ENCODE peak calls at places on chromosomes 11 and 22, in eight cellular contexts. One of them, this sample, is unnamed.

GRCh38 chr22:40236131-40236665 is 58.5 kb downstream of the TNRC6B start:
- DNase-seq in NCI-H146: no peak
- DNase-seq in cardiac fibroblast: no peak
- DNase-seq in colonic mucosa: no peak
- DNase-seq in stimulated activated naive CD4-positive, alpha-beta T cell treated with Interleukin-2 at 50 U/mL for 16 hours: no peak
- DNase-seq in HuH-7.5: no peak
- DNase-seq in HFF-Myc: no peak
- DNase-seq in activated CD4-positive, alpha-beta T cell treated with anti-CD3 and anti-CD28 coated beads for 48 hours: no peak
- DNase-seq in this sample: no peak

GRCh38 chr11:7571640-7572000 is 57.8 kb downstream of the PPFIBP2 start:
- DNase-seq in NCI-H146: peak
- DNase-seq in cardiac fibroblast: peak
- DNase-seq in colonic mucosa: peak
- DNase-seq in stimulated activated naive CD4-positive, alpha-beta T cell treated with Interleukin-2 at 50 U/mL for 16 hours: no peak
- DNase-seq in HuH-7.5: no peak
- DNase-seq in HFF-Myc: no peak
- DNase-seq in activated CD4-positive, alpha-beta T cell treated with anti-CD3 and anti-CD28 coated beads for 48 hours: peak
- DNase-seq in this sample: no peak

GRCh38 chr11:43925932-43926505 is 16.4 kb upstream of the C11orf96 start:
- DNase-seq in NCI-H146: no peak
- DNase-seq in cardiac fibroblast: no peak
- DNase-seq in colonic mucosa: no peak
- DNase-seq in stimulated activated naive CD4-positive, alpha-beta T cell treated with Interleukin-2 at 50 U/mL for 16 hours: no peak
- DNase-seq in HuH-7.5: no peak
- DNase-seq in HFF-Myc: no peak
- DNase-seq in activated CD4-positive, alpha-beta T cell treated with anti-CD3 and anti-CD28 coated beads for 48 hours: no peak
- DNase-seq in this sample: no peak

GRCh38 chr11:15655552-15655951 is 540.8 kb downstream of the INSC start:
- DNase-seq in NCI-H146: no peak
- DNase-seq in cardiac fibroblast: no peak
- DNase-seq in colonic mucosa: no peak
- DNase-seq in stimulated activated naive CD4-positive, alpha-beta T cell treated with Interleukin-2 at 50 U/mL for 16 hours: no peak
- DNase-seq in HuH-7.5: peak
- DNase-seq in HFF-Myc: no peak
- DNase-seq in activated CD4-positive, alpha-beta T cell treated with anti-CD3 and anti-CD28 coated beads for 48 hours: no peak
- DNase-seq in this sample: no peak

GRCh38 chr11:720642-721346 is 14.8 kb downstream of the EPS8L2 start:
- DNase-seq in NCI-H146: peak
- DNase-seq in cardiac fibroblast: no peak
- DNase-seq in colonic mucosa: peak
- DNase-seq in stimulated activated naive CD4-positive, alpha-beta T cell treated with Interleukin-2 at 50 U/mL for 16 hours: peak
- DNase-seq in HuH-7.5: no peak
- DNase-seq in HFF-Myc: no peak
- DNase-seq in activated CD4-positive, alpha-beta T cell treated with anti-CD3 and anti-CD28 coated beads for 48 hours: peak
- DNase-seq in this sample: no peak

GRCh38 chr11:1765871-1766718 is 2.4 kb upstream of the CTSD start:
- DNase-seq in NCI-H146: no peak
- DNase-seq in cardiac fibroblast: no peak
- DNase-seq in colonic mucosa: no peak
- DNase-seq in stimulated activated naive CD4-positive, alpha-beta T cell treated with Interleukin-2 at 50 U/mL for 16 hours: no peak
- DNase-seq in HuH-7.5: no peak
- DNase-seq in HFF-Myc: no peak
- DNase-seq in activated CD4-positive, alpha-beta T cell treated with anti-CD3 and anti-CD28 coated beads for 48 hours: no peak
- DNase-seq in this sample: no peak

GRCh38 chr22:44729391-44730012 is 22.9 kb upstream of the ARHGAP8 start:
- DNase-seq in NCI-H146: no peak
- DNase-seq in cardiac fibroblast: peak
- DNase-seq in colonic mucosa: no peak
- DNase-seq in stimulated activated naive CD4-positive, alpha-beta T cell treated with Interleukin-2 at 50 U/mL for 16 hours: no peak
- DNase-seq in HuH-7.5: no peak
- DNase-seq in HFF-Myc: peak
- DNase-seq in activated CD4-positive, alpha-beta T cell treated with anti-CD3 and anti-CD28 coated beads for 48 hours: peak
- DNase-seq in this sample: no peak

GRCh38 chr11:60563553-60564235 is 48.5 kb downstream of the MS4A13 start:
- DNase-seq in NCI-H146: peak
- DNase-seq in cardiac fibroblast: peak
- DNase-seq in colonic mucosa: no peak
- DNase-seq in stimulated activated naive CD4-positive, alpha-beta T cell treated with Interleukin-2 at 50 U/mL for 16 hours: no peak
- DNase-seq in HuH-7.5: no peak
- DNase-seq in HFF-Myc: peak
- DNase-seq in activated CD4-positive, alpha-beta T cell treated with anti-CD3 and anti-CD28 coated beads for 48 hours: no peak
- DNase-seq in this sample: no peak

GRCh38 chr22:46737976-46738641 is at the start of gene CERK:
- DNase-seq in NCI-H146: peak
- DNase-seq in cardiac fibroblast: peak
- DNase-seq in colonic mucosa: peak
- DNase-seq in stimulated activated naive CD4-positive, alpha-beta T cell treated with Interleukin-2 at 50 U/mL for 16 hours: peak
- DNase-seq in HuH-7.5: peak
- DNase-seq in HFF-Myc: no peak
- DNase-seq in activated CD4-positive, alpha-beta T cell treated with anti-CD3 and anti-CD28 coated beads for 48 hours: peak
- DNase-seq in this sample: no peak

GRCh38 chr22:19643448-19644313 is 70.6 kb upstream of the SEPTIN5 start:
- DNase-seq in NCI-H146: no peak
- DNase-seq in cardiac fibroblast: peak
- DNase-seq in colonic mucosa: no peak
- DNase-seq in stimulated activated naive CD4-positive, alpha-beta T cell treated with Interleukin-2 at 50 U/mL for 16 hours: no peak
- DNase-seq in HuH-7.5: no peak
- DNase-seq in HFF-Myc: no peak
- DNase-seq in activated CD4-positive, alpha-beta T cell treated with anti-CD3 and anti-CD28 coated beads for 48 hours: no peak
- DNase-seq in this sample: no peak

GRCh38 chr22:25085930-25086901 is 113.4 kb upstream of the CRYBB3 start:
- DNase-seq in NCI-H146: peak
- DNase-seq in cardiac fibroblast: peak
- DNase-seq in colonic mucosa: no peak
- DNase-seq in stimulated activated naive CD4-positive, alpha-beta T cell treated with Interleukin-2 at 50 U/mL for 16 hours: no peak
- DNase-seq in HuH-7.5: peak
- DNase-seq in HFF-Myc: no peak
- DNase-seq in activated CD4-positive, alpha-beta T cell treated with anti-CD3 and anti-CD28 coated beads for 48 hours: no peak
- DNase-seq in this sample: no peak

GRCh38 chr22:27662359-27663030 is 139.1 kb downstream of the MN1 start:
- DNase-seq in NCI-H146: no peak
- DNase-seq in cardiac fibroblast: no peak
- DNase-seq in colonic mucosa: peak
- DNase-seq in stimulated activated naive CD4-positive, alpha-beta T cell treated with Interleukin-2 at 50 U/mL for 16 hours: no peak
- DNase-seq in HuH-7.5: no peak
- DNase-seq in HFF-Myc: no peak
- DNase-seq in activated CD4-positive, alpha-beta T cell treated with anti-CD3 and anti-CD28 coated beads for 48 hours: no peak
- DNase-seq in this sample: no peak

GRCh38 chr11:103659138-103659734 is 377.2 kb upstream of the DDI1 start:
- DNase-seq in NCI-H146: peak
- DNase-seq in cardiac fibroblast: peak
- DNase-seq in colonic mucosa: no peak
- DNase-seq in stimulated activated naive CD4-positive, alpha-beta T cell treated with Interleukin-2 at 50 U/mL for 16 hours: no peak
- DNase-seq in HuH-7.5: no peak
- DNase-seq in HFF-Myc: no peak
- DNase-seq in activated CD4-positive, alpha-beta T cell treated with anti-CD3 and anti-CD28 coated beads for 48 hours: no peak
- DNase-seq in this sample: no peak

GRCh38 chr11:73493838-73494598 is 103.9 kb downstream of the FAM168A start:
- DNase-seq in NCI-H146: no peak
- DNase-seq in cardiac fibroblast: peak
- DNase-seq in colonic mucosa: no peak
- DNase-seq in stimulated activated naive CD4-positive, alpha-beta T cell treated with Interleukin-2 at 50 U/mL for 16 hours: no peak
- DNase-seq in HuH-7.5: no peak
- DNase-seq in HFF-Myc: no peak
- DNase-seq in activated CD4-positive, alpha-beta T cell treated with anti-CD3 and anti-CD28 coated beads for 48 hours: no peak
- DNase-seq in this sample: no peak